ENCODE peak calls at places on chromosomes 12 and 14, in four cellular contexts. M, K, I and Y are unnamed samples.

GRCh38 chr14:95394981-95395737 is 75.5 kb upstream of the CLMN start:
- DNase-seq in I (peak; percentile 15), K (no peak), M (no peak), Y (peak; percentile 35)

GRCh38 chr14:69038449-69039286 is 59.6 kb upstream of the ACTN1 start:
- DNase-seq in K (peak; percentile 62), I (no peak), M (no peak), Y (peak; percentile 69)

GRCh38 chr12:3761116-3761770 is 8.3 kb upstream of the CRACR2A start:
- DNase-seq in I (no peak), K (no peak), M (no peak), Y (peak; percentile 26)

GRCh38 chr12:6788972-6789905 is at the start of gene CD4:
- DNase-seq in K (peak; percentile 74), M (no peak), I (no peak), Y (no peak)

GRCh38 chr12:67740706-67741105 is 92.2 kb downstream of the DYRK2 start:
- DNase-seq in M (peak; percentile 55), I (no peak), K (no peak), Y (no peak)

GRCh38 chr12:47188576-47189441 is 109.0 kb upstream of the AMIGO2 start:
- DNase-seq in M (no peak), I (peak; percentile 61), K (no peak), Y (peak; percentile 77)

GRCh38 chr14:36315159-36315853 is 5.1 kb downstream of the MBIP start:
- DNase-seq in M (no peak), K (no peak), I (peak; percentile 8), Y (no peak)

GRCh38 chr12:31471823-31472222 is 119.1 kb downstream of the DENND5B start:
- DNase-seq in I (peak; percentile 11), M (no peak), K (no peak), Y (peak; percentile 24)

GRCh38 chr12:94718114-94718513 is 67.8 kb upstream of the TMCC3 start:
- DNase-seq in M (no peak), I (peak; percentile 66), K (no peak), Y (peak; percentile 12)

GRCh38 chr14:100307215-100308111 is 1.2 kb upstream of the SLC25A29 start:
- DNase-seq in M (no peak), K (peak; percentile 82), I (no peak), Y (no peak)

GRCh38 chr12:111405149-111405855 is 421 bp upstream of the SH2B3 start:
- DNase-seq in K (peak; percentile 100), M (peak; percentile 57), I (peak; percentile 79), Y (peak; percentile 89)

GRCh38 chr12:100216337-100216736 is 15.7 kb downstream of the ACTR6 start:
- DNase-seq in I (no peak), K (no peak), M (no peak), Y (no peak)

GRCh38 chr14:58072288-58073071 is 79.5 kb downstream of the ARMH4 start:
- DNase-seq in I (peak; percentile 65), M (peak; percentile 53), K (peak; percentile 86), Y (peak; percentile 76)

GRCh38 chr12:25195056-25195971 is at the start of the genes DNAI7 and ETFRF1:
- DNase-seq in K (peak; percentile 100), M (peak; percentile 86), I (peak; percentile 85), Y (peak; percentile 89)

GRCh38 chr12:25197608-25198007 is 2.6 kb downstream of the ETFRF1 start:
- DNase-seq in I (no peak), M (no peak), K (no peak), Y (no peak)

GRCh38 chr12:25194722-25195055 is 271 bp downstream of the DNAI7 start:
- DNase-seq in K (no peak), I (no peak), M (no peak), Y (no peak)

GRCh38 chr12:25189656-25190055 is 5.3 kb downstream of the DNAI7 start:
- DNase-seq in K (no peak), M (peak; percentile 73), I (no peak), Y (no peak)

DNA sequence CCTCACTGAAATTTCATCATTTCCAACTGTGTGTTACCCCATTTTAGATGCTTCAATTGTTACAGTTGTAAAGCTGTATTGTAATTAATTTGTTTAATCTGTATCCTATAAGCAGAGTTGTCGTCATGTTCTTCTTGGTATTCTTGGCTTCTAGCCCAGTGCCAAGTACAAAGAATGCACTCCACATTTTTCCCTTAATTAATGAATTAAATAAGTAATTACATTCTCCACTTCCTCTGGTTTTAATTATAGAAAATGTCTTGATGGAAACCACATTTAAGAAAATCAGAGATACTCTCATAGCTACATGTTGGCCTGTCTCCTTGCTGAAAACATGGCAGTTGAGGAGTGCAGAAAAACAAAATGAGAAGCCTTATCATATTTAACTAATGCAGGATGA is 749 bp downstream of the DNAI7 start:
- DNase-seq in M (no peak), K (no peak), I (no peak), Y (no peak)
- H3K4me3 ChIP-seq in M (peak overlapping the region; percentile 63), K (peak overlapping the region; percentile 87), I (no peak overlapping the region), Y (peak overlapping the region; percentile 92)

DNA sequence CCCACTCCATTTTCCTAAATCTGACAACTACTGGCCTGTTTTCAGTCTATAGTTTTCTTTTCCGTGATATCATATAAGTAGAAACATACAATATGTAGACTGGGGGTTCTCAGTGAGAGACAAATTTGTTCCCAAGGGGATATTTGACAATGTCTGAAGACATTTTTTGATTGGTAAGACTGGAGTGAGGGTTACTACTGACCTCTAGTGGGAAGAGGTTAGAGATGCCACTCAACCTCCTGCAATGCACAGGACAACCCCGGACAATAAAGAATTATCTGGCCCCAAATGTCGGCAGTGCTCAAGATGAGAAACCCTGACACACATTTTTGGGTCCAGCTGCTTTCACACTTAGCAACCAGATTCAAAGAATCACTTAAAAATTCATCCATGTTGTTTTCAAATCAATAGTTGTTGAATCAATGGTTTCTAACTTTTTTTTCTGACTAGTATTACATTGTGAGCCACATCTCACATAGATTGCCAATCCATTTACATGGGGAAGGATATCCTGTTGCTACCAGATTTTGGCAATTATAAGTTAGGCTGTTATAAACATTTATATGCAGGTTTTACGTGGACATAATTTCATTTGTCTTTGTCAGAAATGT is 307.1 kb downstream of the RPL10L start:
- DNase-seq in I (peak; percentile 54), M (peak; percentile 1), K (peak; percentile 62), Y (peak; percentile 23)
- TF ChIP-seq CTCF in I (peak; percentile 63), M (peak; percentile 49), K (peak; percentile 86), Y (peak; percentile 50)

GRCh38 chr12:70364695-70365397 is 1.2 kb upstream of the KCNMB4 start:
- DNase-seq in M (no peak), I (no peak), K (no peak), Y (no peak)

GRCh38 chr12:70365398-70365647 is 767 bp upstream of the KCNMB4 start:
- DNase-seq in I (no peak), M (no peak), K (peak; percentile 85), Y (no peak)

GRCh38 chr12:70366581-70367267 is 634 bp downstream of the KCNMB4 start:
- DNase-seq in K (peak; percentile 89), I (peak; percentile 25), M (no peak), Y (peak; percentile 20)

GRCh38 chr12:70365648-70366518 is at the start of gene KCNMB4:
- DNase-seq in M (no peak), I (no peak), K (peak; percentile 99), Y (peak; percentile 15)

GRCh38 chr12:70367268-70368141 is 1.4 kb downstream of the KCNMB4 start:
- DNase-seq in M (no peak), I (no peak), K (no peak), Y (peak; percentile 15)
- H3K4me3 ChIP-seq in M (peak overlapping the region; percentile 64), I (peak overlapping the region; percentile 45), K (peak overlapping the region; percentile 95), Y (peak overlapping the region; percentile 66)

DNA sequence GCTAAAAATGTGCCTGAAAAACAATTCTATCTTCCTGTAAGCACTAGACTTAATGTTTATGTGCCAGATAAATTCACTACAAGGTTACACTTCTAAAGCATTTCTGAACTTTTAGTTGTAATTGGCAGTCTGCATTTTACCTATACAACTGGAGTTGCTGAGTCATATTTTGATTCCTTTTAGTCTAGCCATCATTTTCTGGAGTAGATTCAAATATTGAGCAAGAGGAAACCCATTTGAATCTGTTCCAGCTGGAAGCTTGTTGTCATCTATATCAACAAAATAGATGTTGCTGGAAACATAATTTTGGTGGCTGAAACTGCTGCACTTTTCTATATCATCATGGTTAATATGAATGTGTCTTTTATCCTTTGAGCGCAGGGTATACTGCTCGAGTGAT is 122.2 kb upstream of the CCDC175 start:
- DNase-seq in K (no peak), M (peak; percentile 35), I (peak; percentile 84), Y (peak; percentile 14)
- TF ChIP-seq CTCF in K (no peak), M (no peak), I (no peak), Y (no peak)

GRCh38 chr12:15590180-15590826 is 198.9 kb downstream of the EPS8 start:
- DNase-seq in I (peak; percentile 65), M (peak; percentile 55), K (peak; percentile 83), Y (peak; percentile 83)
- H3K4me3 ChIP-seq in I (peak overlapping the region; percentile 27), M (peak overlapping the region; percentile 19), K (no peak overlapping the region), Y (peak overlapping the region; percentile 41)

GRCh38 chr14:61475316-61475715 is 153.9 kb downstream of the PRKCH start:
- DNase-seq in K (no peak), M (peak; percentile 56), I (peak; percentile 72), Y (peak; percentile 87)
- TF ChIP-seq CTCF in K (peak; percentile 92), M (peak; percentile 59), I (peak; percentile 55), Y (peak; percentile 44)

GRCh38 chr12:54047964-54048303 is 5.7 kb upstream of the HOXC4 start:
- DNase-seq in M (no peak), K (peak; percentile 63), I (no peak), Y (no peak)

GRCh38 chr12:54046809-54047159 is 6.9 kb upstream of the HOXC4 start:
- DNase-seq in M (no peak), K (no peak), I (no peak), Y (no peak)

GRCh38 chr12:54045868-54046529 is 7.6 kb upstream of the HOXC4 start:
- DNase-seq in I (no peak), M (no peak), K (no peak), Y (no peak)

GRCh38 chr12:54048694-54049093 is 4.9 kb upstream of the HOXC4 start:
- DNase-seq in M (no peak), I (no peak), K (no peak), Y (no peak)

DNA sequence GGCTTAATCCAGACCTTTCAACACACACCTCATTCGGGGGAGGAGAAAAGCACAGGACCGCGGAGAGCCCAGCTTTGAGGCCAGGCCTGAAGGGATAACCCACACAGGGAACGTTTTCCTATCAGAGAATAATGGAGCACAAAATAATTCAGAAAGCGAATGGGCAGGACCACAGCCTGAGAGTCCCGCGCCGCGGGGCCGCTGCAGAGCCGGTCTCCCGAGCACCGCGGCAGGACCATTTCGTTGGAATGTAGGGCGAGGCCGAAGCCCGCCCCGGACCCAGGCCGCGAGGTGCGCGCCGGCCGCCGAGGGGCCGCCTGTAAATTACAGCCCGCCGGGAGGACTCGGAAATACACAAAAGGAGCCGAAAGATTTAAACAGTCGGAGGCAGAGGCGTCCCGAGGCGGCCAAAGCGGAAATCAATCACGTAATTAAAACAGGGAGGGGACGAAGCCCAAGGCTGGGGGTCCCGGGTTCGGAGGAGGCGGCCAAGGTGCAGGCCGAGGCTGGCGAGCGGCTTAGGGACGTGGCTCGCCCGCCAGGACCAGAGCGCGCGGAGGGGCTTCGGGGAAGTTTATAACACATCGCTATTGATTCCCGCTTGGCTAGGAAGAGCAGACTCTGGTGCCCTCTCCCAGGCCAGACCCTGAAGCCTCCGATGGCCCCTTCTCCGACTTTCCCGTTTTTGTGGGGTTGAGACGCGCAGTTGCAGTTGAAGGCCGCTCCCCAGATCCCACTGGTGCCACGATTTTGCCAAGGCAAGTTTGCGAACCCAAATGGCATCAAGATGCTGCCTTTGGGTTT is 6.3 kb upstream of the HOXC4 start:
- DNase-seq in K (peak; percentile 78), M (no peak), I (no peak), Y (no peak)
- H3K4me3 ChIP-seq in K (no peak overlapping the region), M (no peak overlapping the region), I (no peak overlapping the region), Y (no peak overlapping the region)